ENCODE peak calls at places on chromosomes 13 and 19, in eight cellular contexts. A is AG04450, S is iPS-NIHi11, Z is neural crest cell, X is left lung, D is endothelial cell, Y is tibial artery, R is amniotic stem cell. N is an unnamed sample.

GRCh38 chr13:44305845-44306244 is 67.8 kb upstream of the SERP2 start:
- DNase-seq in A (no peak), S (no peak), Z (peak), X (no peak), D (no peak), Y (no peak), R (no peak), N (no peak)

GRCh38 chr13:97005631-97006262 is 11.5 kb upstream of the OXGR1 start:
- DNase-seq in A (peak), S (no peak), Z (no peak), X (no peak), D (no peak), Y (no peak), R (no peak), N (no peak)

GRCh38 chr19:54208784-54209057 is 8.1 kb downstream of the RPS9 start:
- DNase-seq in A (no peak), S (no peak), Z (no peak), X (no peak), D (no peak), Y (no peak), R (no peak), N (no peak)

GRCh38 chr19:45156751-45157150 is 4.0 kb downstream of the NKPD1 start:
- DNase-seq in A (no peak), S (no peak), Z (no peak), X (no peak), D (no peak), Y (no peak), R (no peak), N (no peak)

GRCh38 chr19:10961073-10961762 is 388 bp downstream of the SMARCA4 start:
- DNase-seq in A (no peak), S (peak), Z (peak), X (no peak), D (peak), Y (no peak), R (no peak), N (no peak)

GRCh38 chr13:101942038-101942437 is 459.8 kb downstream of the FGF14 start:
- DNase-seq in A (no peak), S (peak), Z (peak), X (no peak), D (peak), Y (no peak), R (no peak), N (peak)

GRCh38 chr13:109720758-109721184 is 65.6 kb downstream of the IRS2 start:
- DNase-seq in A (no peak), S (no peak), Z (no peak), X (no peak), D (no peak), Y (no peak), R (no peak), N (no peak)

GRCh38 chr13:48590141-48590863 is 57.4 kb upstream of the RCBTB2 start:
- DNase-seq in A (no peak), S (no peak), Z (no peak), X (no peak), D (no peak), Y (no peak), R (no peak), N (no peak)

GRCh38 chr13:97310809-97311436 is 88.8 kb downstream of the MBNL2 start:
- DNase-seq in A (no peak), S (no peak), Z (no peak), X (no peak), D (no peak), Y (no peak), R (no peak), N (no peak)

GRCh38 chr19:3146677-3147100 is 10.9 kb downstream of the GNA15 start:
- DNase-seq in A (no peak), S (peak), Z (peak), X (no peak), D (peak), Y (no peak), R (no peak), N (no peak)

GRCh38 chr13:96958286-96958891 is 35.9 kb downstream of the OXGR1 start:
- DNase-seq in A (no peak), S (peak), Z (no peak), X (no peak), D (peak), Y (no peak), R (peak), N (peak)

GRCh38 chr13:23953860-23954512 is 56.7 kb upstream of the C1QTNF9B start:
- DNase-seq in A (no peak), S (no peak), Z (no peak), X (no peak), D (no peak), Y (no peak), R (no peak), N (no peak)

GRCh38 chr19:34759218-34759917 is 13.6 kb downstream of the ZNF599 start:
- DNase-seq in A (no peak), S (no peak), Z (no peak), X (no peak), D (no peak), Y (no peak), R (no peak), N (no peak)

GRCh38 chr19:45202637-45203036 is 24.1 kb downstream of the BLOC1S3 start:
- DNase-seq in A (no peak), S (no peak), Z (no peak), X (no peak), D (no peak), Y (no peak), R (no peak), N (no peak)

GRCh38 chr13:26967119-26968038 is 204.2 kb downstream of the USP12 start:
- DNase-seq in A (peak), S (no peak), Z (no peak), X (no peak), D (no peak), Y (no peak), R (no peak), N (no peak)

GRCh38 chr19:15238639-15239155 is 6.4 kb upstream of the EPHX3 start:
- DNase-seq in A (no peak), S (no peak), Z (no peak), X (no peak), D (no peak), Y (no peak), R (no peak), N (no peak)

GRCh38 chr13:74187564-74187963 is 53.4 kb upstream of the KLF12 start:
- DNase-seq in A (no peak), S (no peak), Z (no peak), X (no peak), D (no peak), Y (no peak), R (no peak), N (no peak)

GRCh38 chr13:111480503-111480902 is 160.1 kb downstream of the TEX29 start:
- DNase-seq in A (no peak), S (no peak), Z (no peak), X (no peak), D (no peak), Y (peak), R (no peak), N (no peak)

GRCh38 chr13:60094385-60095088 is 69.2 kb downstream of the DIAPH3 start:
- DNase-seq in A (no peak), S (no peak), Z (no peak), X (no peak), D (no peak), Y (no peak), R (no peak), N (no peak)

GRCh38 chr19:51271015-51271600 is 20.2 kb downstream of the SIGLECL1 start:
- DNase-seq in A (no peak), S (peak), Z (no peak), X (no peak), D (no peak), Y (no peak), R (no peak), N (no peak)

GRCh38 chr19:30556230-30556711 is 184.1 kb downstream of the ZNF536 start:
- DNase-seq in A (no peak), S (peak), Z (no peak), X (no peak), D (no peak), Y (peak), R (no peak), N (no peak)

GRCh38 chr19:435707-436412 is 25.0 kb downstream of the SHC2 start:
- DNase-seq in A (no peak), S (no peak), Z (no peak), X (no peak), D (no peak), Y (no peak), R (no peak), N (no peak)